ENCODE peak calls at places on chromosomes 16 and 17, in seven cellular contexts. J is fibroblast of lung; A is T-helper 17 cell; E is activated gamma-delta T cell treated with Interleukin-2 at 50 U/mL for 16 hours; Q is nephron progenitor cell; C is RCC 7860; O is stimulated activated CD8-positive, alpha-beta memory T cell treated with anti-CD3 and anti-CD28 coated beads, Interleukin-4, amount 100 ng/mL, for 1 hour. W is an unnamed sample.
A peak's percentile ranks its signal among the peaks of the same experiment; 100 is the strongest.

GRCh38 chr17:1554751-1555617 is 7.6 kb downstream of the PITPNA start:
- DNase-seq in J (no peak), A (no peak), E (no peak), Q (no peak), C (no peak), O (no peak), W (no peak)

GRCh38 chr16:66290431-66290830 is 76.1 kb upstream of the CDH5 start:
- DNase-seq in J (no peak), A (no peak), E (no peak), Q (no peak), C (no peak), O (no peak), W (no peak)

GRCh38 chr16:82605863-82606620 is 20.7 kb upstream of the CDH13 start:
- DNase-seq in J (no peak), A (no peak), E (no peak), Q (no peak), C (no peak), O (no peak), W (no peak)

GRCh38 chr17:17156107-17156506 is 50.0 kb downstream of the PLD6 start:
- DNase-seq in J (peak; percentile 88), A (no peak), E (no peak), Q (no peak), C (peak; percentile 81), O (no peak), W (no peak)

GRCh38 chr17:51144266-51145022 is 8.9 kb upstream of the NME1 start:
- DNase-seq in J (no peak), A (no peak), E (no peak), Q (no peak), C (no peak), O (no peak), W (no peak)

GRCh38 chr16:77946834-77947233 is 75.5 kb upstream of the CLEC3A start:
- DNase-seq in J (peak; percentile 41), A (no peak), E (no peak), Q (no peak), C (no peak), O (no peak), W (no peak)

GRCh38 chr17:21211825-21212479 is 2.0 kb downstream of the TMEM11 start:
- DNase-seq in J (no peak), A (no peak), E (no peak), Q (no peak), C (no peak), O (no peak), W (no peak)

GRCh38 chr16:77974883-77975282 is 47.5 kb upstream of the CLEC3A start:
- DNase-seq in J (peak; percentile 6), A (no peak), E (no peak), Q (peak; percentile 61), C (no peak), O (no peak), W (no peak)

GRCh38 chr17:1197379-1197778 is 17.6 kb upstream of the ABR start:
- DNase-seq in J (peak; percentile 18), A (no peak), E (no peak), Q (no peak), C (no peak), O (no peak), W (peak; percentile 68)

GRCh38 chr17:48025904-48026502 is 11.6 kb downstream of the COPZ2 start:
- DNase-seq in J (no peak), A (no peak), E (no peak), Q (no peak), C (no peak), O (no peak), W (no peak)

GRCh38 chr17:68656666-68657065 is 55.5 kb upstream of the FAM20A start:
- DNase-seq in J (no peak), A (no peak), E (no peak), Q (no peak), C (no peak), O (no peak), W (no peak)

GRCh38 chr16:22217890-22218730 is 12.0 kb downstream of the EEF2K start:
- DNase-seq in J (no peak), A (no peak), E (no peak), Q (no peak), C (no peak), O (no peak), W (no peak)

GRCh38 chr16:57528499-57529323 is 7.7 kb downstream of the CCDC102A start:
- DNase-seq in J (no peak), A (no peak), E (no peak), Q (peak; percentile 71), C (no peak), O (no peak), W (no peak)

GRCh38 chr16:28218109-28218508 is 6.3 kb upstream of the XPO6 start:
- DNase-seq in J (peak; percentile 20), A (peak; percentile 42), E (peak; percentile 59), Q (no peak), C (peak; percentile 16), O (peak; percentile 31), W (peak; percentile 71)

GRCh38 chr16:814974-815373 is 14.4 kb upstream of the GNG13 start:
- DNase-seq in J (peak; percentile 71), A (no peak), E (no peak), Q (no peak), C (peak; percentile 64), O (no peak), W (no peak)

GRCh38 chr16:23608194-23608593 is 12.1 kb upstream of the NDUFAB1 start:
- DNase-seq in J (peak; percentile 66), A (no peak), E (no peak), Q (no peak), C (peak; percentile 56), O (no peak), W (no peak)

GRCh38 chr17:46002973-46003316 is 3.9 kb downstream of the STH start:
- DNase-seq in J (no peak), A (no peak), E (no peak), Q (no peak), C (no peak), O (no peak), W (no peak)

GRCh38 chr17:28743243-28744103 is at the start of gene TRAF4:
- DNase-seq in J (peak; percentile 92), A (peak; percentile 60), E (peak; percentile 69), Q (peak; percentile 87), C (peak; percentile 89), O (peak; percentile 54), W (peak; percentile 72)